ENCODE peak calls at places on chromosomes 2 and 18, in eight cellular contexts. G is right lobe of liver, X is HL-60, O is esophagus squamous epithelium, M is gastrocnemius medialis, F is cardiac fibroblast, A is fibroblast of lung, W is spleen. R is an unnamed sample.
A peak's percentile ranks its signal among the peaks of the same experiment; 100 is the strongest.

GRCh38 chr18:54150226-54150625 is 74.2 kb downstream of the MBD2 start:
- DNase-seq in F (no peak), W (no peak), A (no peak), O (no peak), X (no peak), M (no peak), G (no peak), R (no peak)

GRCh38 chr2:232800166-232800565 is 23.8 kb upstream of the KCNJ13 start:
- DNase-seq in G (no peak), O (no peak), X (no peak), M (no peak), F (no peak), W (no peak), A (no peak), R (no peak)

GRCh38 chr2:10097352-10098148 is 17.3 kb upstream of the CYS1 start:
- DNase-seq in W (peak; percentile 87), X (no peak), A (peak; percentile 51), O (no peak), G (peak; percentile 75), F (peak; percentile 59), M (peak; percentile 30), R (no peak)

GRCh38 chr2:237361194-237361986 is 52.6 kb downstream of the COL6A3 start:
- DNase-seq in X (no peak), A (peak; percentile 55), W (no peak), F (peak; percentile 51), M (no peak), O (no peak), G (no peak), R (peak; percentile 66)

GRCh38 chr18:63788447-63789096 is 13.4 kb downstream of the SERPINB7 start:
- DNase-seq in O (no peak), G (no peak), M (no peak), W (no peak), F (peak; percentile 92), A (peak; percentile 94), X (peak; percentile 47), R (no peak)

GRCh38 chr2:133146893-133147292 is 421.4 kb downstream of the NCKAP5 start:
- DNase-seq in G (no peak), W (no peak), M (no peak), F (peak; percentile 13), X (no peak), A (no peak), O (no peak), R (no peak)

GRCh38 chr2:147471126-147471525 is 373.7 kb upstream of the ACVR2A start:
- DNase-seq in M (no peak), W (no peak), F (no peak), X (no peak), O (no peak), G (no peak), A (no peak), R (no peak)

GRCh38 chr2:145563752-145564615 is 1044.1 kb upstream of the ZEB2 start:
- DNase-seq in A (peak; percentile 87), W (no peak), M (no peak), G (no peak), O (no peak), X (no peak), F (peak; percentile 12), R (no peak)

GRCh38 chr2:63631501-63631900 is 42.7 kb downstream of the MDH1 start:
- DNase-seq in F (no peak), G (no peak), W (no peak), A (no peak), O (no peak), X (no peak), M (no peak), R (no peak)

GRCh38 chr2:46982356-46983064 is 66.9 kb upstream of the MCFD2 start:
- DNase-seq in X (no peak), F (no peak), M (no peak), W (no peak), O (no peak), A (peak; percentile 18), G (no peak), R (no peak)

GRCh38 chr2:7984693-7985353 is 697.0 kb upstream of the ID2 start:
- DNase-seq in F (no peak), M (no peak), X (no peak), G (no peak), O (no peak), A (no peak), W (no peak), R (no peak)

GRCh38 chr2:217833439-217833838 is 169.4 kb downstream of the TNS1 start:
- DNase-seq in A (no peak), G (no peak), F (no peak), X (no peak), O (no peak), W (no peak), M (peak; percentile 80), R (no peak)

GRCh38 chr2:205629021-205629817 is 53.1 kb upstream of the NRP2 start:
- DNase-seq in M (no peak), W (no peak), O (no peak), G (no peak), A (no peak), X (no peak), F (no peak), R (no peak)

GRCh38 chr2:80938463-80938862 is 633.9 kb upstream of the LRRTM1 start:
- DNase-seq in G (no peak), O (no peak), M (no peak), X (no peak), A (no peak), F (no peak), W (no peak), R (no peak)

GRCh38 chr18:36451454-36452251 is 154.1 kb downstream of the FHOD3 start:
- DNase-seq in O (no peak), W (no peak), M (no peak), X (no peak), F (peak; percentile 15), A (peak; percentile 18), G (no peak), R (no peak)

GRCh38 chr2:108364676-108365297 is 13.0 kb upstream of the SULT1C4 start:
- DNase-seq in A (peak; percentile 36), X (no peak), G (no peak), F (peak; percentile 41), O (no peak), W (no peak), M (no peak), R (no peak)

GRCh38 chr2:177147093-177147694 is 65.4 kb upstream of the HNRNPA3 start:
- DNase-seq in F (peak; percentile 76), X (no peak), G (no peak), A (peak; percentile 47), W (no peak), O (no peak), M (no peak), R (no peak)

GRCh38 chr2:46849741-46850474 is 65.7 kb downstream of the MCFD2 start:
- DNase-seq in F (peak; percentile 87), M (no peak), X (no peak), W (no peak), A (peak; percentile 98), G (peak; percentile 33), O (no peak), R (no peak)

DNA sequence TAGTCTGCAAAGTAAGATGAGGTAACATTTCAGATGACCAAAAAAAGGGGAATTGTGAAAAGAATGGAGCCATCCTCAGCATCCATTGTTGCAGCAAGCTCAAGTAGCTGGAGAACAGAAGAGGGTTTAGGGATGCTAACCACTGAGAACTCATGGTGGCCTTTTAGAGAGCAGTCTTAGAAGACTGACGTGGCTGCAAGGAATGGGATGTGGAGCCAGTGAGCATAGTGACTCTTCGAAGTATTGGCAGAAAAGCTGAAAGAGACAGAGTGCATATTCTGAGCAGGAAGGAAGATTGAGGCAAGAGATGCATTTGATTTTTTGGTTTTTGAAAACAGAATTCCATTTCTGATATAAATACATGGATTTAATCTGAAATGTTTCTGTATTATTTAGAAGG is 151.2 kb downstream of the UBE2E3 start:
- DNase-seq in G (no peak), W (no peak), M (no peak), A (no peak), O (no peak), X (no peak), F (no peak), R (no peak)
- H3K4me3 ChIP-seq in G (no peak overlapping the region), W (no peak overlapping the region), M (no peak overlapping the region), A (no peak overlapping the region), O (no peak overlapping the region), X (no peak overlapping the region), F (no peak overlapping the region), R (no peak overlapping the region)

GRCh38 chr2:179891237-179891636 is 29.8 kb upstream of the ZNF385B start:
- DNase-seq in A (no peak), X (no peak), M (no peak), W (no peak), F (no peak), G (no peak), O (no peak), R (no peak)
- TF ChIP-seq CTCF in A (no peak), X (no peak), M (no peak), W (no peak), F (no peak), G (no peak), O (no peak), R (no peak)

GRCh38 chr2:68468801-68469200 is 1.4 kb downstream of the APLF start:
- DNase-seq in A (no peak), M (no peak), W (no peak), O (no peak), G (no peak), F (no peak), X (no peak), R (no peak)
- H3K4me3 ChIP-seq in A (no peak overlapping the region), M (peak overlapping the region; percentile 75), W (no peak overlapping the region), O (no peak overlapping the region), G (no peak overlapping the region), F (no peak overlapping the region), X (no peak overlapping the region), R (no peak overlapping the region)

DNA sequence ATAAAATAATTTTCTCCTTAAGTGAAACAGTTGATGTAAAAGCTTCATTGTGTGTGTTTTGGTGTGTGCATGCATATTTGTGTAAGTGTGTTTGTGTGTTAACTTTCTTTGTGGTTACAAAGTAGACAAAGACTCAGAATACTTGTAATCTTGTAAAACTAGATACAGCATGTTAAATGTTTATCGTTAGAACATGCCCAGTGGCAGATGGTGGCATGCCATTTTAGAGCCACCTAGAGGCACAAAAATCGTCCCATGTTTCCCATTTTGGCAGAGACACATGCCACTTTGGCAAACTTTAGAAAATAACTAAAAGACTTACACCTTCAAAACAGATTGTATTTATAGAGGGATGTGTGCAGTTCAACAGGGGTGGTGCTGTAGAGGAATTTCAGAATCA is 224.1 kb downstream of the LRP1B start:
- DNase-seq in X (no peak), A (no peak), G (no peak), F (no peak), W (no peak), O (no peak), M (no peak), R (no peak)
- TF ChIP-seq CTCF in X (no peak), A (no peak), G (no peak), F (no peak), W (no peak), O (no peak), M (no peak), R (no peak)